ENCODE peak calls at places on chromosomes 6 and 20, in six cellular contexts. T is IMR-90, N is fibroblast of pulmonary artery, U is lung, Z is left ventricle myocardium inferior, G is pancreas. Y is an unnamed sample.

GRCh38 chr20:6812530-6812929 is 45.0 kb downstream of the BMP2 start:
- DNase-seq in N (no peak), Z (no peak), U (no peak), G (no peak), T (no peak), Y (no peak)

GRCh38 chr6:44917430-44917829 is 410.7 kb upstream of the RUNX2 start:
- DNase-seq in Z (no peak), N (no peak), G (no peak), T (peak), U (no peak), Y (peak)

GRCh38 chr6:167717867-167718266 is 108.8 kb upstream of the AFDN start:
- DNase-seq in Z (no peak), G (no peak), N (no peak), T (no peak), U (no peak), Y (no peak)

GRCh38 chr6:42141603-42142117 is 760 bp downstream of the C6orf132 start:
- DNase-seq in N (no peak), Z (no peak), U (no peak), T (no peak), G (peak), Y (no peak)

GRCh38 chr6:11833626-11834592 is 55.3 kb upstream of the ADTRP start:
- DNase-seq in G (peak), Z (no peak), T (no peak), U (peak), N (no peak), Y (no peak)

GRCh38 chr6:133512410-133513016 is 271.4 kb downstream of the EYA4 start:
- DNase-seq in U (no peak), T (peak), G (peak), N (peak), Z (no peak), Y (peak)

GRCh38 chr6:40444307-40444706 is 142.9 kb downstream of the LRFN2 start:
- DNase-seq in U (no peak), N (no peak), T (no peak), Z (no peak), G (no peak), Y (no peak)

GRCh38 chr6:154301086-154301625 is 55.4 kb downstream of the IPCEF1 start:
- DNase-seq in T (peak), N (no peak), U (no peak), Z (no peak), G (no peak), Y (no peak)

GRCh38 chr6:42784739-42785498 is 3.1 kb downstream of the BICRAL start:
- DNase-seq in U (no peak), Z (peak), N (no peak), G (no peak), T (no peak), Y (no peak)

GRCh38 chr6:36984581-36985383 is 1.2 kb downstream of the MTCH1 start:
- DNase-seq in U (peak), T (peak), Z (no peak), N (peak), G (peak), Y (no peak)

GRCh38 chr6:119484598-119484997 is 135.0 kb upstream of the MAN1A1 start:
- DNase-seq in N (peak), U (no peak), G (no peak), Z (no peak), T (peak), Y (peak)

GRCh38 chr6:101539510-101540245 is 146.2 kb downstream of the GRIK2 start:
- DNase-seq in N (peak), U (no peak), T (peak), Z (no peak), G (no peak), Y (no peak)

GRCh38 chr6:133160531-133160930 is 80.6 kb upstream of the EYA4 start:
- DNase-seq in T (peak), U (no peak), Z (no peak), G (no peak), N (no peak), Y (no peak)

GRCh38 chr20:61980647-61981583 is 84.8 kb downstream of the TAF4 start:
- DNase-seq in Z (peak), T (no peak), N (peak), U (no peak), G (no peak), Y (peak)

GRCh38 chr6:155261146-155261900 is 2.5 kb upstream of the CLDN20 start:
- DNase-seq in U (no peak), N (no peak), G (no peak), T (no peak), Z (no peak), Y (no peak)

GRCh38 chr6:104332407-104332806 is 527.3 kb downstream of the HACE1 start:
- DNase-seq in U (no peak), N (no peak), G (no peak), T (no peak), Z (no peak), Y (no peak)

GRCh38 chr6:14984454-14984853 is 261.4 kb upstream of the JARID2 start:
- DNase-seq in U (peak), Z (peak), N (peak), G (no peak), T (peak), Y (peak)

GRCh38 chr6:97053643-97054411 is 129.3 kb downstream of the KLHL32 start:
- DNase-seq in N (peak), Z (no peak), G (no peak), U (no peak), T (peak), Y (no peak)

GRCh38 chr6:144661101-144661806 is 376.1 kb downstream of the UTRN start:
- DNase-seq in G (no peak), U (no peak), T (peak), N (no peak), Z (no peak), Y (no peak)

GRCh38 chr6:22082278-22082677 is 214.6 kb downstream of the PRL start:
- DNase-seq in U (no peak), N (peak), Z (no peak), T (peak), G (no peak), Y (peak)

GRCh38 chr6:22078802-22079545 is 217.9 kb downstream of the PRL start:
- DNase-seq in G (no peak), U (no peak), Z (no peak), T (no peak), N (no peak), Y (no peak)

GRCh38 chr6:22078288-22078687 is 218.5 kb downstream of the PRL start:
- DNase-seq in T (no peak), G (no peak), Z (no peak), U (no peak), N (no peak), Y (no peak)

GRCh38 chr6:22081709-22082108 is 215.1 kb downstream of the PRL start:
- DNase-seq in N (no peak), Z (no peak), T (no peak), U (no peak), G (no peak), Y (no peak)

GRCh38 chr6:22079788-22080187 is 217.0 kb downstream of the PRL start:
- DNase-seq in U (no peak), Z (no peak), T (peak), N (peak), G (no peak), Y (no peak)
- H3K4me3 ChIP-seq in U (no peak), Z (no peak), T (no peak), N (no peak), G (no peak), Y (no peak)

DNA sequence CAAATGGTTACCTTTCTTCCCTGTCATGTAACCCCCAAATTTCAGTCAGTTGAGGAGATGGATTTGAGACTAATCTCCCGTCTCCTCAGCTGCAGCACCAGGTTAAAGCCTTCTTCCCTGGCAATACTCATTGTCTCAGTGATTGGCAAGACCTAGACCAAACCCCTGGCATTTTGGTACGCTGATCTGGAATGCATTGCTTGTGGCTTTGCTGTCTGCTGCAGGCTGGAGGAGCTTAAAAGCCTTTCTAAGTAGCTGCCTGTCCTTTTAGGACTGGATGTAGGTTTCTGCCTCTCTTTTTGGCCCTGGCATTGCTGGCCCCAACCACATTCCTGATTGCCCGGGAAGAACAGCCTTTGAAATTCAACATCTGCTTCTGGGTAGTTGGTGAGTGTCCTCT is 729.6 kb upstream of the GJE1 start:
- DNase-seq in U (no peak), G (no peak), Z (no peak), N (no peak), T (no peak), Y (no peak)
- H3K4me3 ChIP-seq in U (no peak), G (no peak), Z (peak), N (no peak), T (no peak), Y (no peak)

GRCh38 chr20:59165794-59166709 is 2.4 kb downstream of the ZNF831 start:
- DNase-seq in T (no peak), N (no peak), Z (no peak), G (no peak), U (no peak), Y (no peak)

GRCh38 chr20:59164681-59165388 is 1.2 kb downstream of the ZNF831 start:
- DNase-seq in T (no peak), G (no peak), Z (no peak), U (no peak), N (no peak), Y (no peak)

GRCh38 chr20:59161626-59162170 is 1.9 kb upstream of the ZNF831 start:
- DNase-seq in T (no peak), U (no peak), G (no peak), N (no peak), Z (no peak), Y (no peak)

GRCh38 chr20:59165389-59165785 is 1.8 kb downstream of the ZNF831 start:
- DNase-seq in U (no peak), G (no peak), Z (no peak), N (no peak), T (no peak), Y (no peak)

GRCh38 chr20:59163641-59164530 is at the start of gene ZNF831:
- DNase-seq in U (no peak), N (no peak), Z (no peak), G (no peak), T (no peak), Y (no peak)
- H3K4me3 ChIP-seq in U (no peak), N (no peak), Z (no peak), G (no peak), T (no peak), Y (no peak)

DNA sequence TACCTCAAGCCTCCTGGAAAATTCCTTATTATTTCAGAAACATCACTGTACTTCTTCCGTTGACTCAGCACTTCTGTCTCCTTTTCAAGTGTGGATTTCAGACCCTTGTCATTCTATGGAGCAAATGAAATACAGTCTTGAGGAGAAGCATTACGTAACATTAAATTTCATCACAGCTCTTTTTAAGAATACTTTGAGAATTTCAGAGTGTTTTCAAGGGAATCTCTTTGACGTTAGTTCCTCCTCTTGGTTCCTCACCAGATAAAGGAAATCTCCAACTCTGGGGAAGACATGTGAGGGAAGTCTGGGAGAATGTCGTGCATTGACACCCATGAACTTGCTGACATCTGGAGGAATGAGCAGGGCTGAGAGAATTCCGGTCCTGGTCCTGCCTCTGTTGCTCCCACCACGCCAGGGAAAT is 32.3 kb downstream of the UST start:
- DNase-seq in N (peak), G (no peak), Z (no peak), U (no peak), T (peak), Y (no peak)
- H3K4me3 ChIP-seq in N (no peak), G (no peak), Z (no peak), U (no peak), T (no peak), Y (no peak)

GRCh38 chr20:47316776-47317126 is 39.7 kb downstream of the ZMYND8 start:
- DNase-seq in T (no peak), G (no peak), N (no peak), U (no peak), Z (no peak), Y (no peak)

GRCh38 chr20:47315339-47315662 is 41.2 kb downstream of the ZMYND8 start:
- DNase-seq in U (no peak), Z (no peak), N (peak), T (peak), G (no peak), Y (no peak)

GRCh38 chr20:47318596-47319516 is 37.6 kb downstream of the ZMYND8 start:
- DNase-seq in U (peak), N (peak), T (peak), G (peak), Z (peak), Y (peak)

GRCh38 chr20:47318027-47318595 is 38.4 kb downstream of the ZMYND8 start:
- DNase-seq in Z (no peak), T (peak), N (peak), G (no peak), U (no peak), Y (no peak)

DNA sequence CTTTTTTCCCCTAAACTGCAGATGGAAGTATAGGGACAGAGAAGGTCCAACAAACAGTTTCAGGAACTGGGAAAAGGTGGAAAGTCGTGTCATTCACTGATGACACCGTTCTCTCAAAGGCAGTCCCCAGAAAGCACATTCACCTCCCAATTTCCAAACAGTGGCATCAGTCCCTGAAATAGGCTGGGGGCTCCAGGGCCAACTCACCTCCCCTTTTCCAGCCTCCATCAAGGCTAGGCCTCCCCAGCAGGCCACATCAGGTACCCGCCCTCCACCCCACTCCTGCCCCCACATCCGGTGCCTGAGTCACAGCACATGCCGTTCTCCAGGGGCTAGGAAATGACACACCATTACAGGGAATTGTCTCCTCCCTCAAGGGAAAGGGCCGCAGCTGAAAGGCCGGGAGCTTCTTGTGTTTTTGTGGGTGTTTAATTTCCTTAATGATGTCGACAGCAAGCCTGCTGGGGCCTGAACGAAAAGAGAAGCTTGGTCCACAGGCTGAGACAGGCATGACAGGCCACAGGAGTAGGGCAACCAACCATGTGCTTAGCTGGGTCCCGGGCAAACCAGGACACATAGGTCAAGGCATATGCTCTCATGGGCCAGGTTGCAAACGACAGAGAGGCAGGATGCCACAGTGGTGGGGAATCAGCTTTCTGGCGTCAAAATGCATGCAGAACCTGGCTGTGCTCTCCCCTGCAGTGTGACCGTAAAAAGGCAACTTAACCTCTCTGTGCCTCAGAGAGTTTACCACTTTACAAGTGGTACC is 39.2 kb downstream of the ZMYND8 start:
- DNase-seq in Z (peak), U (peak), T (peak), N (peak), G (peak), Y (no peak)
- H3K4me3 ChIP-seq in Z (peak), U (no peak), T (no peak), N (no peak), G (no peak), Y (no peak)

GRCh38 chr6:56742122-56742791 is 99.6 kb upstream of the DST start:
- DNase-seq in G (no peak), Z (no peak), T (peak), U (no peak), N (peak), Y (no peak)
- H3K4me3 ChIP-seq in G (no peak), Z (peak), T (peak), U (no peak), N (peak), Y (no peak)

DNA sequence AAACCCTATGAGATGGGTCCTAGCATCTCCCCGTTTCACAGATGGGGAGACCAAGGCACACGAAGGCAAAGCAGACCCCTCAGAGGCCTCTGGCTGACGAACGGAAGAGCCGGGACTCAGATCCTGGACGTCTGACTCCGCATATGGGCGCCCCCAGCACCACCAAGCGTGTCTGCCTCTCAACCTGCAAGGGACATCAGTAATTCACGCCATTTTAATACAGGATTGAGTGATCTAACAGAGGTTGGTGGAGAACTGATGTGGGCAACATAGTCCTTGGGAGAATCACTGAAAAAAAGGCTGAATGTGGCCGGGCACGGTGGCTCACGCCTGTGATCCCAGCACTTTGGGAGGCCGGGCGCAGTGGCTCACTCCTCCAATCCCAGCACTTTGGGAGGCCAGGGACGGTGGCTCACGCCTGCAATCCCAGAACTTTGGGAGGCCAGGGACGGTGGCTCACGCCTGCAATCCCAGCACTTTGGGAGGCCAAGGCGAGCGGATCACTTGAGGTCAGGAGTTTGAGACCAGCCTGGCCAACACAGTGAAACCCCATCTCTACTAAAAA is 206.6 kb downstream of the DLL1 start:
- DNase-seq in G (no peak), U (no peak), N (no peak), T (no peak), Z (peak), Y (no peak)
- H3K4me3 ChIP-seq in G (no peak), U (no peak), N (no peak), T (no peak), Z (no peak), Y (no peak)

GRCh38 chr6:124961784-124962611 is at the start of gene RNF217:
- DNase-seq in U (peak), N (peak), T (peak), Z (peak), G (peak), Y (no peak)
- H3K4me3 ChIP-seq in U (peak), N (peak), T (peak), Z (peak), G (peak), Y (peak)

Y was measured in LNCaP clone FGC.